ENCODE peak calls at places on chromosomes 6 and 20, in seven cellular contexts. W is PC-3, J is hepatocyte, H is GM12878, Q is GM23338, P is OCI-LY7, Z is IMR-90. N is an unnamed sample.
A peak's percentile ranks its signal among the peaks of the same experiment; 100 is the strongest.

GRCh38 chr6:39189915-39190544 is 39.2 kb downstream of the KCNK5 start:
- DNase-seq in J (peak; percentile 74), P (peak; percentile 17), Z (peak; percentile 3), Q (peak; percentile 88), H (no peak), W (peak; percentile 55), N (no peak)

GRCh38 chr20:58102744-58103516 is 125.5 kb downstream of the ANKRD60 start:
- DNase-seq in J (no peak), H (no peak), Q (no peak), P (no peak), Z (no peak), W (peak; percentile 79), N (no peak)

GRCh38 chr6:107064579-107065065 is 36.6 kb downstream of the MTRES1 start:
- DNase-seq in W (peak; percentile 32), Q (no peak), Z (peak; percentile 82), H (no peak), J (no peak), P (no peak), N (peak; percentile 92)

GRCh38 chr6:250676-251075 is 41.6 kb upstream of the DUSP22 start:
- DNase-seq in P (no peak), Z (no peak), J (no peak), H (no peak), Q (no peak), W (no peak), N (no peak)

GRCh38 chr20:40663991-40664880 is 24.8 kb downstream of the MAFB start:
- DNase-seq in P (no peak), J (no peak), H (no peak), Q (no peak), Z (no peak), W (peak; percentile 4), N (no peak)

GRCh38 chr6:6783736-6784135 is 195.2 kb downstream of the LY86 start:
- DNase-seq in Q (no peak), W (no peak), P (no peak), H (no peak), Z (no peak), J (no peak), N (no peak)

GRCh38 chr20:32702706-32703425 is 29.1 kb upstream of the C20orf203 start:
- DNase-seq in P (no peak), Q (no peak), H (no peak), W (no peak), Z (no peak), J (no peak), N (no peak)

GRCh38 chr20:63051911-63052310 is 45.1 kb upstream of the BHLHE23 start:
- DNase-seq in H (no peak), W (no peak), Z (no peak), Q (no peak), J (no peak), P (no peak), N (peak; percentile 56)

GRCh38 chr6:35463292-35463691 is 4.9 kb upstream of the RPL10A start:
- DNase-seq in Q (no peak), P (no peak), J (no peak), H (no peak), W (no peak), Z (no peak), N (peak; percentile 23)

GRCh38 chr6:113411006-113411405 is 446.1 kb upstream of the MARCKS start:
- DNase-seq in P (no peak), J (peak; percentile 13), Z (no peak), Q (no peak), W (peak; percentile 54), H (no peak), N (no peak)

GRCh38 chr6:121961726-121962125 is 437.7 kb upstream of the HSF2 start:
- DNase-seq in J (no peak), Z (no peak), H (no peak), P (no peak), Q (no peak), W (no peak), N (no peak)

GRCh38 chr6:7264041-7264440 is 49.0 kb downstream of the SSR1 start:
- DNase-seq in P (no peak), J (no peak), Q (no peak), W (no peak), Z (no peak), H (no peak), N (peak; percentile 44)

GRCh38 chr6:15153191-15153590 is 92.7 kb upstream of the JARID2 start:
- DNase-seq in W (no peak), P (no peak), Q (no peak), Z (no peak), H (no peak), J (no peak), N (no peak)

GRCh38 chr6:3750324-3751018 is 1.0 kb downstream of the PXDC1 start:
- DNase-seq in J (peak; percentile 89), Z (peak; percentile 72), P (no peak), H (no peak), Q (peak; percentile 69), W (peak; percentile 57), N (peak; percentile 96)

GRCh38 chr20:478949-479429 is 16.7 kb upstream of the TBC1D20 start:
- DNase-seq in P (peak; percentile 80), Z (peak; percentile 77), J (peak; percentile 75), W (peak; percentile 84), H (no peak), Q (peak; percentile 83), N (peak; percentile 74)

GRCh38 chr6:41638801-41639555 is 710 bp downstream of the MDFI start:
- DNase-seq in P (no peak), Q (peak; percentile 83), J (peak; percentile 81), Z (no peak), H (no peak), W (no peak), N (peak; percentile 84)

GRCh38 chr6:170295519-170296422 is 4.9 kb upstream of the DLL1 start:
- DNase-seq in H (no peak), W (peak; percentile 32), Z (no peak), P (peak; percentile 20), J (peak; percentile 63), Q (peak; percentile 95), N (peak; percentile 90)

GRCh38 chr6:5457983-5458683 is 196.8 kb downstream of the FARS2 start:
- DNase-seq in Z (no peak), P (no peak), H (no peak), J (no peak), W (peak; percentile 67), Q (no peak), N (no peak)

GRCh38 chr6:25085761-25086160 is 150.0 kb upstream of the RIPOR2 start:
- DNase-seq in J (no peak), W (no peak), Q (no peak), P (peak; percentile 16), Z (no peak), H (no peak), N (no peak)

GRCh38 chr6:134402372-134402984 is 84.6 kb upstream of the SGK1 start:
- DNase-seq in J (no peak), P (no peak), W (no peak), Z (no peak), Q (no peak), H (no peak), N (no peak)

GRCh38 chr6:87350516-87350915 is 5.9 kb downstream of the C6orf163 start:
- DNase-seq in W (no peak), P (no peak), Z (peak; percentile 5), Q (no peak), J (no peak), H (no peak), N (peak; percentile 5)

GRCh38 chr20:37279820-37280219 is 9.6 kb upstream of the MANBAL start:
- DNase-seq in H (no peak), Z (no peak), J (no peak), Q (no peak), W (no peak), P (no peak), N (peak; percentile 54)

GRCh38 chr6:156852858-156853216 is 75.7 kb downstream of the ARID1B start:
- DNase-seq in H (no peak), P (no peak), Q (peak; percentile 85), J (no peak), Z (no peak), W (no peak), N (no peak)
- H3K4me1 ChIP-seq in H (peaks cover 60% of the 10 kb centered on the region), P (peaks cover 78% of the 10 kb centered on the region), Q (peaks cover 69% of the 10 kb centered on the region), J (peaks cover 10% of the 10 kb centered on the region), Z (peaks cover 7% of the 10 kb centered on the region), W (peaks cover 5% of the 10 kb centered on the region), N (peaks cover 7% of the 10 kb centered on the region)

DNA sequence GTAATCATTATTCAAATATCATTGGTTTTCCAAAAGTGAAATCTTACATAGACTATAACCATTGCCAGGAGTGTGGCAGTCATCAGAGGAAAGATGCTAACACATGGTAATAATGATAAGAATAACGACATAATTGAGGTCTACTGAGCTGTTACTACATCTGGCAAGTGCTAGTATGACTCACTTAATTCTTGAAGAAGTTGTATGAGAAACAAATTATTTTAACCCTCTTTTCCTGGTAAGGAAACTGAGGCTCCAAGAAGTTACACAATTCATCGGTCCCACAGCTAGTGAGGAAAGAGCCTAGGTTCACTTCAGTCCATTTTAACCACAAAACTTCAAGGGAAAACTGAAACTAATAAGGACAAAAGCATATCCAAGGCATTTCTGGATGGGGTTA is 335.6 kb upstream of the BTBD3 start:
- DNase-seq in W (no peak), H (no peak), Z (no peak), Q (no peak), J (no peak), P (no peak), N (no peak)
- H2AFZ ChIP-seq in W (no peak overlapping the region), H (no peak overlapping the region), Z (no peak overlapping the region), Q (no peak overlapping the region), J (no peak overlapping the region), P (no peak overlapping the region), N (no peak overlapping the region)

GRCh38 chr6:37258405-37258704 is 411 bp upstream of the TMEM217 start:
- DNase-seq in W (peak; percentile 5), P (no peak), Q (no peak), Z (no peak), J (no peak), H (no peak), N (no peak)

GRCh38 chr6:37258716-37259115 is 772 bp upstream of the TMEM217 start:
- DNase-seq in W (no peak), Q (no peak), J (no peak), Z (no peak), P (no peak), H (no peak), N (no peak)

GRCh38 chr6:37257320-37257633 is 295 bp upstream of the TBC1D22B start:
- DNase-seq in P (no peak), W (no peak), Q (peak; percentile 36), Z (no peak), J (no peak), H (no peak), N (no peak)

GRCh38 chr6:37257634-37258404 is at the start of the genes TBC1D22B and TMEM217:
- DNase-seq in Q (peak; percentile 99), Z (peak; percentile 93), W (peak; percentile 98), H (peak; percentile 81), J (peak; percentile 98), P (peak; percentile 94), N (peak; percentile 94)

DNA sequence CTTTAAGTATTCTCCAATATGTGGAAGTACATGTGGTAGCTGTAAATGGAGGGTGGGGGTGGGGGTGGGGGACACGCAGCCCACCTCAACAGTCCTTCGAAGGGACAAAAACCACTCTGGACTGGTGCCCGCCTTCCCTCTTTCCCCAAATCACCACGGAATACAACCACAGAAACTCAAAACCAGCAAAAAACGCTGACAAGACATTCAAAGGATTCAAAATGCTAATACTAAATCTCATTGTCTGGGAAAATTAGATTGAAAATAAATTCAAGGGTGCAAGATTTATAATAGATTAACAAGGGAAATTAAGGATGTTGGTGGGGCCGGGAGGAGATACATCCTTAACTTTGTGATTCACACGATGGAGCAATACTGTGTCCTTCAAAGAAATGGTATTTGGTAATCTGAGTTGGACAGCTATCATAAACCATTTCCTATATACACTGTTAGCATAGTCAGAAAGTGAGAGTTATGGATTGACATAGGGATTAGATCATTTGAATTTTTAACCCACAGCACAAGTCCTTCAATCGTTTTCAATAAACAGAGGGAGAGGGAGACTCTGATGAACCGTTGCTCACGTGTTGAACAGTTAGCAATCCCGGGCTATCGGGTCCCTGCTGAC is 766 bp upstream of the TBC1D22B start:
- DNase-seq in Q (no peak), Z (peak; percentile 66), W (peak; percentile 42), J (no peak), P (no peak), H (no peak), N (no peak)
- H3K4me1 ChIP-seq in Q (peaks cover 25% of the 10 kb centered on the region), Z (peaks cover 4% of the 10 kb centered on the region), W (peaks cover 25% of the 10 kb centered on the region), J (peaks cover 6% of the 10 kb centered on the region), P (peaks cover 27% of the 10 kb centered on the region), H (peaks cover 11% of the 10 kb centered on the region), N (peaks cover 14% of the 10 kb centered on the region)

GRCh38 chr6:100435299-100435698 is 29.4 kb downstream of the SIM1 start:
- DNase-seq in Q (peak; percentile 31), Z (no peak), J (peak; percentile 34), H (no peak), P (no peak), W (peak; percentile 62), N (no peak)
- H2AFZ ChIP-seq in Q (no peak overlapping the region), Z (no peak overlapping the region), J (no peak overlapping the region), H (no peak overlapping the region), P (no peak overlapping the region), W (no peak overlapping the region), N (no peak overlapping the region)